ENCODE peak calls at places on chromosomes 6 and 20, in eight cellular contexts. V, I, W, A, U, Q, M and S are unnamed samples.

GRCh38 chr6:157981395-157982296 is at the start of gene SYNJ2:
- DNase-seq in V (peak; percentile 76), I (no peak), W (peak; percentile 75), A (peak; percentile 93), U (peak; percentile 83), Q (peak; percentile 94), M (peak; percentile 80), S (peak; percentile 26)

GRCh38 chr6:27755768-27756167 is 156.4 kb downstream of the OR2B2 start:
- DNase-seq in V (peak; percentile 5), I (no peak), W (no peak), A (no peak), U (no peak), Q (no peak), M (no peak), S (peak; percentile 94)

GRCh38 chr6:35166160-35166919 is 25.2 kb upstream of the TCP11 start:
- DNase-seq in V (no peak), I (no peak), W (no peak), A (no peak), U (peak; percentile 51), Q (no peak), M (no peak), S (no peak)

GRCh38 chr20:53959849-53960585 is 110.4 kb downstream of the BCAS1 start:
- DNase-seq in V (no peak), I (no peak), W (no peak), A (no peak), U (no peak), Q (no peak), M (no peak), S (no peak)

GRCh38 chr20:53972179-53972578 is 98.2 kb downstream of the BCAS1 start:
- DNase-seq in V (no peak), I (no peak), W (no peak), A (no peak), U (no peak), Q (no peak), M (no peak), S (no peak)

GRCh38 chr20:43809206-43809819 is 82.5 kb upstream of the GTSF1L start:
- DNase-seq in V (no peak), I (no peak), W (no peak), A (no peak), U (no peak), Q (no peak), M (no peak), S (no peak)

GRCh38 chr6:119025793-119026192 is 52.7 kb downstream of the FAM184A start:
- DNase-seq in V (no peak), I (no peak), W (no peak), A (no peak), U (no peak), Q (no peak), M (no peak), S (no peak)

GRCh38 chr6:52881996-52882841 is 27.3 kb downstream of the GSTA3 start:
- DNase-seq in V (peak; percentile 64), I (peak; percentile 63), W (no peak), A (peak; percentile 62), U (peak; percentile 71), Q (peak; percentile 84), M (peak; percentile 81), S (peak; percentile 89)

GRCh38 chr6:24666097-24666615 is 543 bp downstream of the TDP2 start:
- DNase-seq in V (peak; percentile 41), I (no peak), W (peak; percentile 21), A (peak; percentile 81), U (peak; percentile 43), Q (peak; percentile 82), M (no peak), S (no peak)

GRCh38 chr20:57716202-57716601 is 6.4 kb upstream of the PMEPA1 start:
- DNase-seq in V (no peak), I (no peak), W (no peak), A (no peak), U (no peak), Q (no peak), M (no peak), S (no peak)

GRCh38 chr6:3500262-3501001 is 43.6 kb upstream of the SLC22A23 start:
- DNase-seq in V (no peak), I (peak; percentile 3), W (no peak), A (no peak), U (peak; percentile 40), Q (no peak), M (no peak), S (no peak)

GRCh38 chr6:42547407-42548329 is 16.2 kb upstream of the UBR2 start:
- DNase-seq in V (peak; percentile 79), I (peak; percentile 59), W (peak; percentile 82), A (peak; percentile 90), U (peak; percentile 63), Q (peak; percentile 96), M (peak; percentile 86), S (peak; percentile 89)

GRCh38 chr6:133890941-133891813 is 2.3 kb downstream of the TCF21 start:
- DNase-seq in V (no peak), I (no peak), W (no peak), A (peak; percentile 60), U (no peak), Q (peak; percentile 70), M (peak; percentile 77), S (no peak)

GRCh38 chr20:51138576-51138975 is 115.7 kb upstream of the KCNG1 start:
- DNase-seq in V (no peak), I (no peak), W (no peak), A (no peak), U (no peak), Q (no peak), M (peak; percentile 23), S (no peak)

GRCh38 chr6:42774201-42774600 is 7.7 kb upstream of the BICRAL start:
- DNase-seq in V (no peak), I (no peak), W (no peak), A (no peak), U (no peak), Q (peak; percentile 70), M (no peak), S (no peak)

GRCh38 chr6:157831018-157831369 is 7.9 kb downstream of the SNX9 start:
- DNase-seq in V (no peak), I (no peak), W (no peak), A (no peak), U (no peak), Q (no peak), M (no peak), S (no peak)

GRCh38 chr20:10639762-10640556 is 33.8 kb downstream of the JAG1 start:
- DNase-seq in V (no peak), I (no peak), W (no peak), A (no peak), U (no peak), Q (no peak), M (no peak), S (peak; percentile 63)

GRCh38 chr6:134347916-134348805 is 30.2 kb upstream of the SGK1 start:
- DNase-seq in V (no peak), I (no peak), W (no peak), A (no peak), U (no peak), Q (no peak), M (no peak), S (no peak)

GRCh38 chr20:62855120-62855519 is 6.5 kb downstream of the TCFL5 start:
- DNase-seq in V (no peak), I (no peak), W (no peak), A (no peak), U (no peak), Q (no peak), M (no peak), S (no peak)

GRCh38 chr20:38660429-38660828 is 58.8 kb downstream of the ARHGAP40 start:
- DNase-seq in V (no peak), I (no peak), W (no peak), A (no peak), U (no peak), Q (no peak), M (no peak), S (no peak)

GRCh38 chr6:111748247-111748647 is 125.0 kb downstream of the FYN start:
- DNase-seq in V (no peak), I (no peak), W (no peak), A (no peak), U (no peak), Q (no peak), M (no peak), S (no peak)

GRCh38 chr20:37500311-37500710 is 20.7 kb upstream of the NNAT start:
- DNase-seq in V (no peak), I (no peak), W (no peak), A (no peak), U (no peak), Q (no peak), M (peak; percentile 17), S (no peak)

GRCh38 chr20:58553841-58554240 is 38.6 kb upstream of the APCDD1L start:
- DNase-seq in V (no peak), I (no peak), W (no peak), A (no peak), U (no peak), Q (no peak), M (peak; percentile 16), S (no peak)

GRCh38 chr6:8506123-8506522 is 70.8 kb upstream of the SLC35B3 start:
- DNase-seq in V (no peak), I (no peak), W (no peak), A (no peak), U (no peak), Q (no peak), M (no peak), S (peak; percentile 12)

GRCh38 chr6:144893737-144894151 is 608.6 kb downstream of the UTRN start:
- DNase-seq in V (no peak), I (no peak), W (no peak), A (no peak), U (no peak), Q (no peak), M (no peak), S (no peak)

GRCh38 chr6:40661726-40662125 is 74.6 kb upstream of the LRFN2 start:
- DNase-seq in V (no peak), I (no peak), W (no peak), A (no peak), U (no peak), Q (no peak), M (no peak), S (no peak)

GRCh38 chr20:25017257-25017803 is 24.8 kb upstream of the APMAP start:
- DNase-seq in V (no peak), I (no peak), W (no peak), A (peak; percentile 97), U (peak; percentile 98), Q (peak; percentile 43), M (peak; percentile 73), S (no peak)

GRCh38 chr20:51750037-51750769 is 18.0 kb downstream of the ATP9A start:
- DNase-seq in V (no peak), I (peak; percentile 29), W (no peak), A (peak; percentile 89), U (peak; percentile 56), Q (peak; percentile 77), M (no peak), S (no peak)

GRCh38 chr6:107418118-107418517 is 41.2 kb downstream of the PDSS2 start:
- DNase-seq in V (no peak), I (no peak), W (no peak), A (no peak), U (no peak), Q (no peak), M (peak; percentile 37), S (peak; percentile 44)